ENCODE peak calls at places on chromosome 7, in five cellular contexts. K is upper lobe of left lung, E is transverse colon, W is HCT116, U is sigmoid colon. I is an unnamed sample.

GRCh38 chr7:124071843-124072242 is 39.0 kb upstream of the TMEM229A start:
- DNase-seq in K (no peak), E (no peak), W (no peak), U (no peak), I (no peak)

GRCh38 chr7:157567666-157568065 is 230.9 kb downstream of the DNAJB6 start:
- DNase-seq in K (no peak), E (no peak), W (no peak), U (peak), I (no peak)

GRCh38 chr7:100489121-100489520 is 5.4 kb downstream of the NYAP1 start:
- DNase-seq in K (no peak), E (no peak), W (no peak), U (no peak), I (no peak)

GRCh38 chr7:66905243-66905642 is 15.8 kb upstream of the TMEM248 start:
- DNase-seq in K (no peak), E (no peak), W (no peak), U (no peak), I (peak)

GRCh38 chr7:133535308-133535707 is 282.4 kb downstream of the EXOC4 start:
- DNase-seq in K (no peak), E (no peak), W (no peak), U (no peak), I (no peak)

GRCh38 chr7:7911339-7911738 is 57.3 kb upstream of the GLCCI1 start:
- DNase-seq in K (no peak), E (no peak), W (no peak), U (no peak), I (no peak)

GRCh38 chr7:26686448-26686981 is 177.9 kb downstream of the SKAP2 start:
- DNase-seq in K (no peak), E (no peak), W (peak), U (peak), I (no peak)

GRCh38 chr7:70764701-70765208 is 367.2 kb upstream of the GALNT17 start:
- DNase-seq in K (no peak), E (no peak), W (no peak), U (no peak), I (no peak)

GRCh38 chr7:46253500-46253899 is 332.4 kb upstream of the IGFBP3 start:
- DNase-seq in K (no peak), E (no peak), W (no peak), U (no peak), I (no peak)

GRCh38 chr7:24574365-24574764 is 1.1 kb downstream of the PALS2 start:
- DNase-seq in K (no peak), E (no peak), W (no peak), U (no peak), I (no peak)

GRCh38 chr7:157405914-157406810 is 69.4 kb downstream of the DNAJB6 start:
- DNase-seq in K (no peak), E (no peak), W (no peak), U (peak), I (no peak)

GRCh38 chr7:103630318-103630717 is 184.3 kb upstream of the SLC26A5 start:
- DNase-seq in K (no peak), E (no peak), W (no peak), U (no peak), I (no peak)

GRCh38 chr7:55307123-55307916 is 57.8 kb upstream of the LANCL2 start:
- DNase-seq in K (no peak), E (no peak), W (peak), U (no peak), I (peak)

GRCh38 chr7:29194594-29195417 is at the start of gene CHN2:
- DNase-seq in K (peak), E (peak), W (no peak), U (peak), I (peak)

GRCh38 chr7:44276571-44277101 is 48.8 kb downstream of the CAMK2B start:
- DNase-seq in K (no peak), E (no peak), W (no peak), U (peak), I (no peak)

GRCh38 chr7:83640240-83640639 is 8.7 kb downstream of the SEMA3E start:
- DNase-seq in K (no peak), E (no peak), W (no peak), U (no peak), I (no peak)

GRCh38 chr7:87151002-87151505 is 1.2 kb upstream of the DMTF1 start:
- DNase-seq in K (no peak), E (no peak), W (no peak), U (no peak), I (no peak)

GRCh38 chr7:89029864-89030263 is 234.3 kb upstream of the TEX47 start:
- DNase-seq in K (no peak), E (no peak), W (peak), U (no peak), I (no peak)

GRCh38 chr7:94654764-94655561 is 970 bp downstream of the SGCE start:
- DNase-seq in K (no peak), E (no peak), W (no peak), U (peak), I (no peak)

GRCh38 chr7:64515781-64516180 is 47.1 kb downstream of the ZNF680 start:
- DNase-seq in K (no peak), E (no peak), W (no peak), U (no peak), I (no peak)

GRCh38 chr7:137657476-137658193 is 189.1 kb downstream of the DGKI start:
- DNase-seq in K (no peak), E (no peak), W (no peak), U (no peak), I (no peak)

GRCh38 chr7:141208539-141208938 is 134.7 kb downstream of the TMEM178B start:
- DNase-seq in K (peak), E (no peak), W (no peak), U (no peak), I (no peak)

GRCh38 chr7:158829342-158830210 is at the start of gene ESYT2:
- DNase-seq in K (peak), E (peak), W (peak), U (peak), I (peak)

GRCh38 chr7:115183431-115184057 is 261.6 kb downstream of the MDFIC start:
- DNase-seq in K (no peak), E (no peak), W (no peak), U (no peak), I (peak)

GRCh38 chr7:141402277-141402996 is 148.8 kb upstream of the AGK start:
- DNase-seq in K (no peak), E (no peak), W (no peak), U (no peak), I (no peak)

GRCh38 chr7:104552102-104552501 is 223.7 kb downstream of the LHFPL3 start:
- DNase-seq in K (no peak), E (peak), W (peak), U (no peak), I (peak)

GRCh38 chr7:134034652-134035051 is 92.5 kb upstream of the LRGUK start:
- DNase-seq in K (no peak), E (no peak), W (no peak), U (no peak), I (no peak)

GRCh38 chr7:3859436-3859835 is 558.4 kb downstream of the SDK1 start:
- DNase-seq in K (no peak), E (no peak), W (no peak), U (no peak), I (no peak)

GRCh38 chr7:3866279-3866678 is 565.2 kb downstream of the SDK1 start:
- DNase-seq in K (no peak), E (no peak), W (no peak), U (no peak), I (no peak)

GRCh38 chr7:3862774-3863173 is 561.7 kb downstream of the SDK1 start:
- DNase-seq in K (no peak), E (no peak), W (no peak), U (no peak), I (no peak)

GRCh38 chr7:3861371-3861770 is 560.3 kb downstream of the SDK1 start:
- DNase-seq in K (no peak), E (no peak), W (no peak), U (no peak), I (no peak)

DNA sequence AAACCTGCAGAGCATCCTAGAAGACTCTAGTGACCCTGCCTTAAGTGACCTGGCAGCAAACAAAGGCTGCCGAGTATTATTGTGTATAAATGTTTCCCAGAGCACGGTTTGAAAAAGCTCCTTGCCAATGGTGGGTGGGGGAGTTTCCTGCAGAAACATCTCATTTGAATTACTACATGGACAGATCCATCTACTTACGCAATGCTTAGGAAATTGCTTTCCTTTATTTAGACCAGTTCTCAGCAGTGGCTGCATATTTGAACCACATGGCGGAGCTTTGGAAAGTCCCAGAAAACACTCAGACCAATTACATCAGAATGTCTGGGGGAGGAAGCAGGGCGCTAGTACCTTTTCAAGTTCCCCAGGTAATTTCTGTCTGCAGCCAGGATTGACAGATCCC is 560.9 kb downstream of the SDK1 start:
- DNase-seq in K (peak), E (no peak), W (no peak), U (peak), I (no peak)
- TF ChIP-seq POLR2AphosphoS5 in K (peak), E (peak), W (no peak), U (peak), I (no peak)

DNA sequence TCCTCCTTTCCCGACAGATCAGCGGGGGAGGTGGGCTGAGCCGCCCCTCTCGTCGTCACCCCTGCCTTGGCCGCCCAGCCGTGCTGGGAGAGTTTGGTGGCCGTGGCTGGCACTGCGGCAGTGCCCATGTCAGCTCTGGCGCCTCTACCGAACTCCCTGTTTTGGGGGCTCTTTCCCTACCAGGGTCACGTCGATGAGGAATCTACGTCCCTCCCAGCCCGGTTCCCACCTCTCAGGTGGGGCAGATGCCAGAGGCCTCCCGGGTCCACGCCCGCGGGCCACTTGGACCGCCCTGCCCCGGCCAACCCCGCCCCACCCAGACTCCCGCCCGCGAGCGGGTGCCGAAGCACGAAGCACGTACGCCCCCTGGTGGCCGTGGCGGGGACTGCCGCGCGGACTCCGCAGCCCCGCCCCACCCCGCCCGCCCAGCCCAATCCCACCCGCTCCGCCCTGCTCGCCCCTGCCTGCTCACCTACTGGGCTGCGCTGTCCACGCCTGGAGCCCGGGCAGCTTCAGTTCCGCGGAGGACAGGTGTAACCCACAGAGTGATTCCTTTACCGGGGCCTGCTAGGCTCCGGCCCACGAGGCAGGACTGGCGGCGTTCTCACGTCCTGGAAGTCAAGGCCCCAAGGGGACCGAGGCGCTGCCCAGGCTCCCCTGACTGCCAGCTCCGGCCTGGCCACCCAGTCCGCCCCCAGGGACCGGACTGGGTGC is 127.0 kb downstream of the UBE2H start:
- DNase-seq in K (peak), E (peak), W (peak), U (peak), I (no peak)
- TF ChIP-seq POLR2AphosphoS5 in K (no peak), E (no peak), W (peak), U (no peak), I (no peak)

DNA sequence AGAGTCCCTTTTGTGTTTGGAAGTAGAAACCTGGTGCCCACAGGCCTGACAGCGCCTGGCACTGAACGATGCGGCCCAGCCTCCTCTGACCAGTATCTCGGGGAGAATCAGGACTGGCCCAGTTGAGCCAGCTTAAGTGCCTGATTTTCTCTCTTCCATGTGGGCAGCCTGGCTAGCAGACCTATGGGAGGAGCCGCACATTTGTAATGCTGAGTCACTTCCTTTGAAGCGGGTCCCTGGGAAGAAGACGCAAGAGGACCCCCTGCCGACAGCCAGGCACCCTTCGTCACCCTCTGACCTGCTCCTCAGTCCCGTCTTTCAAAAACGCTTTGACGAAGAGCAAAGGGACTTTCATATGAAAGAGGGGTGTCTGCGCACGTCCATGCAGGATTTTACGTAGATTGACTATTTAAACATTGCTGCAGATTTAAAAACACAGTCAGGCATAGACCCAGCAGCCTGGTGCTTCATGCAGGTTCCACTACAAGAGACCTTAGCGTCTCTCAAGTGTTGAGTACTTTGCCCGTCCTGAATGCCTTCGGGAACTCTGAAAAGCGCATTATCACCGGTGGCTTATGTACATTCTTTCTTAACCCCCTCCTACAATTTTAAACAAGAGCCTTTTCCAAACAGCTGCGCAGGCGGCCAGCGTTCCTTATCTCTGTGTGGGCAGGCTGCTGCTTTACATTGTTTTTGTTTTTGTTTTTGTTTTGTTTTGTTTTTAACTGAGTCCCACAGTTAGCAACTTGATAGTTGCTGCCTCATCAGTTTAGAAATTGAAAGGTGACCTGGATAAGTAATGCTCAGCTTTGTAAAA is 36.5 kb upstream of the AP5Z1 start:
- DNase-seq in K (peak), E (no peak), W (peak), U (peak), I (peak)
- TF ChIP-seq POLR2AphosphoS5 in K (peak), E (peak), W (peak), U (peak), I (no peak)

GRCh38 chr7:16587785-16588184 is 57.8 kb downstream of the ANKMY2 start:
- DNase-seq in K (peak), E (no peak), W (no peak), U (no peak), I (no peak)

GRCh38 chr7:16585540-16585939 is 58.9 kb downstream of the LRRC72 start:
- DNase-seq in K (no peak), E (no peak), W (no peak), U (no peak), I (no peak)

GRCh38 chr7:16586081-16586874 is 59.3 kb downstream of the ANKMY2 start:
- DNase-seq in K (no peak), E (no peak), W (no peak), U (no peak), I (no peak)

GRCh38 chr7:16587129-16587528 is 58.4 kb downstream of the ANKMY2 start:
- DNase-seq in K (no peak), E (no peak), W (no peak), U (no peak), I (no peak)

GRCh38 chr7:16583834-16584233 is 57.2 kb downstream of the LRRC72 start:
- DNase-seq in K (no peak), E (no peak), W (no peak), U (no peak), I (no peak)
- TF ChIP-seq POLR2AphosphoS5 in K (no peak), E (no peak), W (no peak), U (no peak), I (no peak)

GRCh38 chr7:47482013-47482761 is 99.7 kb downstream of the TNS3 start:
- DNase-seq in K (peak), E (no peak), W (no peak), U (no peak), I (no peak)
- TF ChIP-seq POLR2AphosphoS5 in K (peak), E (peak), W (peak), U (peak), I (no peak)

GRCh38 chr7:131560061-131560460 is 3.6 kb upstream of the PODXL start:
- DNase-seq in K (no peak), E (no peak), W (no peak), U (no peak), I (no peak)

GRCh38 chr7:131555565-131556054 is 818 bp downstream of the PODXL start:
- DNase-seq in K (no peak), E (no peak), W (no peak), U (peak), I (no peak)

GRCh38 chr7:131556912-131557457 is 557 bp upstream of the PODXL start:
- DNase-seq in K (no peak), E (no peak), W (no peak), U (no peak), I (no peak)

GRCh38 chr7:131556055-131556911 is at the start of gene PODXL:
- DNase-seq in K (peak), E (peak), W (no peak), U (peak), I (peak)

GRCh38 chr7:131557521-131558385 is 1.3 kb upstream of the PODXL start:
- DNase-seq in K (no peak), E (peak), W (no peak), U (peak), I (no peak)
- TF ChIP-seq POLR2AphosphoS5 in K (peak), E (no peak), W (no peak), U (peak), I (no peak)

GRCh38 chr7:102119213-102119651 is 167.4 kb upstream of the SH2B2 start:
- DNase-seq in K (no peak), E (no peak), W (no peak), U (no peak), I (no peak)

GRCh38 chr7:102125127-102125561 is 161.5 kb upstream of the SH2B2 start:
- DNase-seq in K (peak), E (peak), W (peak), U (peak), I (no peak)

GRCh38 chr7:102120666-102121065 is 166.0 kb upstream of the SH2B2 start:
- DNase-seq in K (no peak), E (no peak), W (no peak), U (no peak), I (no peak)

GRCh38 chr7:102119925-102120324 is 166.7 kb upstream of the SH2B2 start:
- DNase-seq in K (no peak), E (no peak), W (no peak), U (no peak), I (no peak)

DNA sequence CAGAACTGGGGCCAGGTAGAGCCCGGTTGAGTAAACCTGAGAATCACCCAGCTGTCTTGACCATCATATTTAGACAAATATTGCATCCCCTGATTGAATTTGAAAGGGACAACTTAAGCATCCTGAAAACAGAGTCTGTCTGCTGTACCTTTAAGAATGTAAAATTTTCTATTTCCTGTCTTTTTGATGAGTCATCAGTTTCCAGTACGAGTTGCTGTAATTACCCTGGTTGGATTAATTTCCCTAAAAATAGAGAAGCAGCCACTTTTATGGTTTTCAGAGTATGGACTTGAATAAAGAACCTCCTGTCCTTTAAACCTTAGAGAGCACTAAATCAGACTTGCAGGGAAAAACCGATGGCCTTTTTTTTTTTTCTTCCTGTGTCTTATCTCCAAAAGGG is 164.6 kb upstream of the SH2B2 start:
- DNase-seq in K (no peak), E (no peak), W (no peak), U (no peak), I (no peak)
- TF ChIP-seq POLR2AphosphoS5 in K (no peak), E (no peak), W (no peak), U (no peak), I (no peak)

GRCh38 chr7:35975851-35976454 is 175.1 kb downstream of the SEPTIN7 start:
- DNase-seq in K (no peak), E (peak), W (peak), U (no peak), I (peak)
- TF ChIP-seq POLR2AphosphoS5 in K (no peak), E (no peak), W (no peak), U (no peak), I (no peak)

GRCh38 chr7:155303039-155303593 is 5.4 kb downstream of the INSIG1 start:
- DNase-seq in K (no peak), E (no peak), W (no peak), U (no peak), I (no peak)
- TF ChIP-seq POLR2AphosphoS5 in K (no peak), E (no peak), W (no peak), U (no peak), I (no peak)